ENCODE peak calls at places on chromosomes 13 and 19, in nine cellular contexts. V is cardiac fibroblast, G is H7, B is stomach, T is AG04450, S is foreskin fibroblast, L is choroid plexus epithelial cell, R is thoracic aorta, A is fibroblast of lung. E is an unnamed sample.

GRCh38 chr13:21058361-21058760 is 3.0 kb downstream of the LATS2 start:
- DNase-seq in V (peak), G (peak), B (no peak), T (no peak), S (peak), L (peak), R (no peak), A (peak), E (no peak)

GRCh38 chr19:30214651-30215051 is 157.5 kb upstream of the ZNF536 start:
- DNase-seq in V (no peak), G (no peak), B (no peak), T (no peak), S (no peak), L (no peak), R (no peak), A (no peak), E (no peak)

GRCh38 chr13:97030705-97031452 is 36.6 kb upstream of the OXGR1 start:
- DNase-seq in V (peak), G (peak), B (no peak), T (peak), S (peak), L (peak), R (no peak), A (peak), E (no peak)

GRCh38 chr13:27712421-27712820 is 79.9 kb upstream of the GSX1 start:
- DNase-seq in V (peak), G (no peak), B (peak), T (no peak), S (no peak), L (peak), R (no peak), A (peak), E (no peak)

GRCh38 chr13:52850396-52851152 is 2.1 kb upstream of the PCDH8 start:
- DNase-seq in V (peak), G (peak), B (peak), T (no peak), S (peak), L (peak), R (peak), A (peak), E (no peak)

GRCh38 chr13:83386609-83387008 is 495.7 kb downstream of the SLITRK1 start:
- DNase-seq in V (no peak), G (no peak), B (no peak), T (no peak), S (no peak), L (peak), R (no peak), A (peak), E (no peak)

GRCh38 chr13:78131811-78132210 is 213.2 kb upstream of the EDNRB start:
- DNase-seq in V (peak), G (no peak), B (no peak), T (no peak), S (no peak), L (peak), R (no peak), A (peak), E (no peak)

GRCh38 chr19:16862826-16863405 is 25.9 kb upstream of the F2RL3 start:
- DNase-seq in V (no peak), G (no peak), B (no peak), T (no peak), S (no peak), L (no peak), R (no peak), A (no peak), E (no peak)

GRCh38 chr13:111283991-111284390 is 36.5 kb upstream of the TEX29 start:
- DNase-seq in V (no peak), G (no peak), B (no peak), T (no peak), S (no peak), L (no peak), R (no peak), A (no peak), E (no peak)

GRCh38 chr19:45340232-45340898 is at the start of gene KLC3:
- DNase-seq in V (no peak), G (peak), B (peak), T (no peak), S (no peak), L (no peak), R (no peak), A (no peak), E (no peak)

GRCh38 chr19:29326351-29326750 is 113.4 kb upstream of the UQCRFS1 start:
- DNase-seq in V (no peak), G (peak), B (no peak), T (no peak), S (no peak), L (no peak), R (no peak), A (no peak), E (no peak)

GRCh38 chr13:104253063-104253680 is 1187.0 kb upstream of the SLC10A2 start:
- DNase-seq in V (peak), G (peak), B (no peak), T (no peak), S (no peak), L (peak), R (no peak), A (peak), E (no peak)

GRCh38 chr19:49468746-49469447 is 5.1 kb upstream of the FLT3LG start:
- DNase-seq in V (peak), G (peak), B (peak), T (no peak), S (no peak), L (peak), R (peak), A (peak), E (no peak)

GRCh38 chr13:48600374-48601364 is 53.1 kb upstream of the CYSLTR2 start:
- DNase-seq in V (peak), G (no peak), B (no peak), T (peak), S (no peak), L (peak), R (no peak), A (peak), E (peak)

GRCh38 chr19:39389621-39390414 is 1.1 kb downstream of the PAF1 start:
- DNase-seq in V (no peak), G (no peak), B (no peak), T (no peak), S (no peak), L (no peak), R (no peak), A (no peak), E (no peak)

GRCh38 chr19:16366433-16367268 is 42.0 kb downstream of the KLF2 start:
- DNase-seq in V (no peak), G (no peak), B (no peak), T (no peak), S (no peak), L (no peak), R (no peak), A (no peak), E (no peak)

GRCh38 chr19:31356587-31357314 is 7.5 kb upstream of the TSHZ3 start:
- DNase-seq in V (no peak), G (peak), B (no peak), T (no peak), S (no peak), L (no peak), R (no peak), A (no peak), E (no peak)

GRCh38 chr19:30752876-30753275 is 380.7 kb downstream of the ZNF536 start:
- DNase-seq in V (no peak), G (no peak), B (no peak), T (no peak), S (no peak), L (no peak), R (no peak), A (no peak), E (no peak)

GRCh38 chr19:29429581-29429980 is 96.2 kb upstream of the VSTM2B start:
- DNase-seq in V (no peak), G (no peak), B (no peak), T (no peak), S (no peak), L (no peak), R (no peak), A (no peak), E (no peak)

GRCh38 chr13:72889496-72889895 is 107.6 kb downstream of the PIBF1 start:
- DNase-seq in V (no peak), G (no peak), B (no peak), T (no peak), S (no peak), L (no peak), R (no peak), A (no peak), E (no peak)

GRCh38 chr13:101258071-101258470 is 158.2 kb downstream of the NALCN start:
- DNase-seq in V (peak), G (peak), B (no peak), T (no peak), S (peak), L (peak), R (no peak), A (peak), E (peak)

GRCh38 chr13:32311188-32311897 is 3.8 kb downstream of the ZAR1L start:
- DNase-seq in V (no peak), G (peak), B (no peak), T (no peak), S (no peak), L (no peak), R (no peak), A (no peak), E (no peak)

GRCh38 chr19:48999481-49000325 is 6.0 kb downstream of the RUVBL2 start:
- DNase-seq in V (peak), G (peak), B (peak), T (peak), S (peak), L (peak), R (no peak), A (peak), E (no peak)

GRCh38 chr13:51764184-51765141 is 39.5 kb downstream of the DHRS12 start:
- DNase-seq in V (peak), G (no peak), B (peak), T (peak), S (peak), L (peak), R (no peak), A (peak), E (peak)

GRCh38 chr19:31595521-31595920 is 246.3 kb upstream of the TSHZ3 start:
- DNase-seq in V (no peak), G (no peak), B (no peak), T (no peak), S (no peak), L (no peak), R (no peak), A (no peak), E (no peak)

GRCh38 chr13:87669379-87669978 is 1.7 kb upstream of the SLITRK5 start:
- DNase-seq in V (peak), G (peak), B (no peak), T (no peak), S (no peak), L (peak), R (no peak), A (peak), E (no peak)

GRCh38 chr19:55508120-55508519 is 19.9 kb downstream of the SSC5D start:
- DNase-seq in V (no peak), G (no peak), B (no peak), T (no peak), S (no peak), L (no peak), R (no peak), A (no peak), E (no peak)

GRCh38 chr19:55497777-55498176 is 9.5 kb downstream of the SSC5D start:
- DNase-seq in V (no peak), G (peak), B (no peak), T (no peak), S (no peak), L (no peak), R (no peak), A (no peak), E (no peak)

GRCh38 chr19:49555600-49556411 is 24.6 kb downstream of the NOSIP start:
- DNase-seq in V (peak), G (peak), B (peak), T (no peak), S (no peak), L (peak), R (no peak), A (peak), E (no peak)

GRCh38 chr19:19550454-19550842 is 12.4 kb downstream of the CILP2 start:
- DNase-seq in V (peak), G (peak), B (no peak), T (no peak), S (no peak), L (peak), R (no peak), A (no peak), E (no peak)

GRCh38 chr19:29636553-29637325 is 28.5 kb upstream of the PLEKHF1 start:
- DNase-seq in V (no peak), G (peak), B (no peak), T (no peak), S (no peak), L (no peak), R (no peak), A (no peak), E (no peak)

GRCh38 chr19:752652-753517 is 2.0 kb downstream of the MISP start:
- DNase-seq in V (peak), G (peak), B (peak), T (peak), S (peak), L (peak), R (no peak), A (peak), E (peak)
- H3K4me3 ChIP-seq in V (no peak), G (no peak), B (no peak), T (no peak), S (no peak), L (peak), R (no peak), A (no peak), E (no peak)

GRCh38 chr19:13057744-13058143 is 44.9 kb downstream of the LYL1 start:
- DNase-seq in V (peak), G (no peak), B (no peak), T (no peak), S (no peak), L (no peak), R (no peak), A (peak), E (no peak)

GRCh38 chr19:13054605-13055212 is 47.9 kb downstream of the LYL1 start:
- DNase-seq in V (no peak), G (peak), B (no peak), T (no peak), S (no peak), L (no peak), R (no peak), A (no peak), E (no peak)

GRCh38 chr19:13055213-13056051 is 47.2 kb downstream of the LYL1 start:
- DNase-seq in V (peak), G (peak), B (peak), T (peak), S (peak), L (peak), R (peak), A (peak), E (no peak)

GRCh38 chr19:13057147-13057572 is 45.5 kb downstream of the LYL1 start:
- DNase-seq in V (no peak), G (peak), B (peak), T (no peak), S (no peak), L (no peak), R (no peak), A (no peak), E (no peak)

GRCh38 chr19:13056052-13056660 is 46.5 kb downstream of the LYL1 start:
- DNase-seq in V (peak), G (peak), B (peak), T (no peak), S (peak), L (peak), R (no peak), A (peak), E (no peak)
- H3K4me3 ChIP-seq in V (no peak), G (no peak), B (no peak), T (peak), S (peak), L (no peak), R (peak), A (peak), E (no peak)

GRCh38 chr19:13880059-13880672 is 3.2 kb downstream of the NANOS3 start:
- DNase-seq in V (peak), G (peak), B (peak), T (peak), S (peak), L (peak), R (peak), A (peak), E (peak)

GRCh38 chr19:13882841-13883240 is 5.9 kb downstream of the NANOS3 start:
- DNase-seq in V (no peak), G (peak), B (no peak), T (no peak), S (no peak), L (no peak), R (no peak), A (no peak), E (no peak)

GRCh38 chr19:13882419-13882795 is 5.5 kb downstream of the NANOS3 start:
- DNase-seq in V (no peak), G (no peak), B (no peak), T (no peak), S (no peak), L (no peak), R (no peak), A (no peak), E (no peak)

GRCh38 chr19:13881231-13881691 is 4.3 kb downstream of the NANOS3 start:
- DNase-seq in V (peak), G (peak), B (no peak), T (no peak), S (no peak), L (peak), R (no peak), A (no peak), E (no peak)

GRCh38 chr19:13881692-13882418 is 4.9 kb downstream of the NANOS3 start:
- DNase-seq in V (peak), G (peak), B (no peak), T (no peak), S (no peak), L (peak), R (no peak), A (no peak), E (no peak)
- H3K4me3 ChIP-seq in V (no peak), G (no peak), B (no peak), T (no peak), S (no peak), L (no peak), R (no peak), A (no peak), E (no peak)

GRCh38 chr19:15297416-15298224 is 34.7 kb downstream of the BRD4 start:
- DNase-seq in V (peak), G (no peak), B (no peak), T (peak), S (no peak), L (peak), R (no peak), A (peak), E (no peak)
- H3K4me3 ChIP-seq in V (no peak), G (no peak), B (no peak), T (no peak), S (no peak), L (no peak), R (peak), A (no peak), E (no peak)

DNA sequence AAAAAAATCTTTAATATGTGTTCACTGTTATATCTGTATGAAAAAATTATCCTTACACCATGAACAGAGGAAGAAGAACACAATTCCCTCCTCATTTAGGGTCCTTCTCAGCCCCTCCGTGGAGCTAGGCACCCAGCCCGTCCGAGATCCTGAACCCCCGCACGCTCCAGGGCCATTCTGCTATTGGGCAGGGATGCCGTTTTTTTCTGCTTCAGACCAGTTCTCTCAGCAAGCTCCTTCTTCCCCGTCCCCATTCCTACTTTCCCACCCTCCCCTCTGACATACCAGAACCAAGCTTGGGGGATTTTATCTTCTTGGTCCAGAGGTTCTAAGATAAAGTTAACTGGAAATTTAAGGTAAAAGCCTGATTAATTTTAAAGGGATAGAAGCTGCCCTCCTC is 36.2 kb downstream of the ATP12A start:
- DNase-seq in V (no peak), G (peak), B (no peak), T (no peak), S (no peak), L (no peak), R (no peak), A (no peak), E (no peak)
- H3K4me3 ChIP-seq in V (no peak), G (no peak), B (no peak), T (no peak), S (no peak), L (no peak), R (no peak), A (no peak), E (no peak)

DNA sequence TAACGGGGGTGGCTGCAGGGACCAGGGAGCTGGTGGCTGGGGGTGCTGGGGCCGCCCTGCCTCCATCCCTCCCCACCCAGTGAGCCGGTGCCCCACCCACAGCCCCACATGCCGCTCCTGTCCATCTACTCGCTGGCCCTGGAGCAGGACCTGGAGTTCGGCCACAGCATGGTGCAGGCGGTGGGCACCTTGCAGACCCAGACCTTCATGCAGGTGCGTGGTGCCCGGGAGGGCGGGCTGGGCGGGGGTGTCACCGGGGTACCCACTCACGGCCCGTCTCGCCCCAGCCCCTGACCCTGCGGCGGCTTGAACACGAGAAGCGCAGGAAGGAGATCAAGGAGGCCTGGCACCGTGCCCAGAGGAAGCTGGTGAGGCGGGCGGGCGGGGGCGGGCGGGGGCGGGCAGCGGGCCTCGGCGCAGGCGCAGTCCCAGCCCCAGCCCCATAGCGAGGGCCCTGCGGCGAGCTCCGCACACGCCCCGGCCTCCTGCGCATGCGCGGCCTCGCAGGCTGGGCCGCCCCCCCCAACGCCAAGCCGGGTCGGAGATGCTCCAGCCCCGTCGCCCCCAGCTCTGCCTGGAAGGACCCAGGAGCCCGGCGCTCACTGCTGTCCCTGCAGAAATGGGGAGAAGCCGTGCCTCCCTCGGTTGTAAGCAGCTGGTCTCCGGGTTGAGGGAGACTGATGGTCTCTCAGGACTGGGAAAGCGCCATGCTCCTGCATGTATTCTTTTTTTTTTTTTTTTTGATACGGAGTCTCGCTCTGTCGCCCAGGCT is 7.7 kb downstream of the ARHGAP45 start:
- DNase-seq in V (no peak), G (no peak), B (peak), T (no peak), S (no peak), L (no peak), R (no peak), A (no peak), E (no peak)
- H3K4me3 ChIP-seq in V (no peak), G (no peak), B (peak), T (no peak), S (no peak), L (no peak), R (no peak), A (no peak), E (no peak)

DNA sequence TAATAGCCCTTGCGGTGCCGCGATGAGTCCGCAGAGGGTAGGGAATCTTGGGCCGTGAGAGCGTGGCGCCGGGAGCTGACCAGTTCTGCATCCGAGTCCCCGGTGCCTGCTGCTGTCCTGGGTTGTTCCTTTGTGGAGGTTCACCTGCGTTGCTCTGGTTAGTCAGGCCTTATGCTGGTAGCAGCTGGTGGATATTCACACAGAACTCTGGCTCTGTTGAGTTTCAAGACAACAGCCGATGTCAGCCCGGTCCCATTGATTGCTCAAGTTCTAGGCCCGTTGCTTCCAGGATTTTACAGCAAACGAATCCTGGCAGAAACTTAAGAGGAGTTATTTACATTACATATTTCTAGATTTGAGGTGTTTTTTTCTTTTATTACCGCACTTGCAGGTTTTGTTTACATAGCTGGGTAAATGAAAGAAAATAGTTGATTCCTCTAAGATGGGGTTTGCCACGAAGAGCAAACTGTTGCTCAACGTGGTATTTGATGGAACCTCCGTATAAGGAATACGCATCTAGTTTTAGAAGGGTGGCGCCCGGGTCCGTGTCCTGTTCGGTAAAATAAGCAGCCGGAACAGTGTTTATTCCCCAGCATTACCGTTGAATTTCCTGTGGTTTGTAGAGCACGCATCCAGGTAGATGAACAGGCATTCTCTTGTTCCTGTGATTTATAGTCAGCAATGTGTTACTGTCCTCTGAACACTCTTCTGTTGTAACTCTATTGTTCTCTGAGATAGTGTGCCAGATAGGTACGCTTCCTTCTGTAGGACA is 1.3 kb downstream of the CLDN10 start:
- DNase-seq in V (no peak), G (peak), B (no peak), T (no peak), S (no peak), L (no peak), R (no peak), A (peak), E (no peak)
- H3K4me3 ChIP-seq in V (no peak), G (peak), B (peak), T (no peak), S (no peak), L (no peak), R (peak), A (no peak), E (peak)

GRCh38 chr13:110123041-110123809 is 183.7 kb downstream of the COL4A1 start:
- DNase-seq in V (no peak), G (no peak), B (no peak), T (no peak), S (no peak), L (no peak), R (no peak), A (no peak), E (no peak)
- H3K4me3 ChIP-seq in V (no peak), G (no peak), B (no peak), T (no peak), S (no peak), L (no peak), R (peak), A (no peak), E (no peak)

E was measured in kidney epithelial cell.